ENCODE peak calls at places on chromosomes 7 and 10, in ten cellular contexts. U is CD8-positive, alpha-beta T cell; A is Caco-2; D is OCI-LY7; E is Calu3; P is fibroblast of pulmonary artery; S is astrocyte; Z is GM20000; R is mammary epithelial cell; L is lung. Q is an unnamed sample.

GRCh38 chr10:122286872-122287271 is 15.8 kb downstream of the BTBD16 start:
- DNase-seq in A (no peak), S (peak; percentile 76), U (no peak), R (no peak), L (no peak), Z (no peak), E (no peak), D (no peak), P (peak; percentile 53), Q (no peak)

GRCh38 chr7:44461387-44461786 is 29.1 kb downstream of the NUDCD3 start:
- DNase-seq in E (no peak), D (peak; percentile 49), A (no peak), L (no peak), R (peak; percentile 33), P (peak; percentile 73), S (peak; percentile 38), U (no peak), Z (no peak), Q (no peak)

GRCh38 chr10:46326971-46327370 is 40.2 kb downstream of the ANTXRL start:
- DNase-seq in P (no peak), U (no peak), Z (no peak), R (no peak), L (no peak), E (no peak), A (no peak), D (no peak), S (no peak), Q (no peak)

GRCh38 chr10:99976886-99977391 is 32.8 kb downstream of the DNMBP start:
- DNase-seq in A (peak; percentile 14), S (peak; percentile 99), U (no peak), Z (no peak), L (no peak), D (no peak), E (peak; percentile 4), R (peak; percentile 96), P (peak; percentile 96), Q (no peak)

GRCh38 chr7:55966851-55967250 is 2.5 kb downstream of the NIPSNAP2 start:
- DNase-seq in P (no peak), L (no peak), D (no peak), E (no peak), Z (no peak), R (peak; percentile 27), S (no peak), A (no peak), U (no peak), Q (no peak)

GRCh38 chr10:97898429-97898828 is 48.8 kb downstream of the GOLGA7B start:
- DNase-seq in D (no peak), U (no peak), S (no peak), P (peak; percentile 25), L (no peak), R (no peak), E (no peak), A (no peak), Z (no peak), Q (no peak)

GRCh38 chr7:67653856-67654442 is 657.3 kb downstream of the TYW1 start:
- DNase-seq in E (no peak), P (no peak), U (no peak), D (no peak), R (no peak), S (no peak), L (no peak), Z (no peak), A (no peak), Q (no peak)

GRCh38 chr10:110323503-110323902 is 18.8 kb upstream of the SMNDC1 start:
- DNase-seq in A (no peak), U (no peak), D (no peak), L (no peak), S (peak; percentile 92), E (no peak), Z (no peak), R (peak; percentile 88), P (peak; percentile 87), Q (no peak)

GRCh38 chr10:102629661-102630614 is 14.3 kb upstream of the TRIM8 start:
- DNase-seq in R (peak; percentile 71), D (no peak), L (no peak), P (peak; percentile 90), S (peak; percentile 92), U (no peak), Z (no peak), A (peak; percentile 86), E (peak; percentile 76), Q (no peak)

GRCh38 chr7:23422904-23423303 is 47.4 kb downstream of the IGF2BP3 start:
- DNase-seq in P (peak; percentile 43), S (no peak), A (no peak), R (no peak), Z (no peak), U (no peak), L (no peak), E (no peak), D (no peak), Q (no peak)

GRCh38 chr7:40866601-40867000 is 731.8 kb downstream of the SUGCT start:
- DNase-seq in Z (no peak), R (no peak), E (no peak), D (no peak), L (no peak), A (no peak), U (no peak), S (peak; percentile 32), P (peak; percentile 39), Q (no peak)
- TF ChIP-seq CTCF in Z (no peak), R (no peak), E (no peak), D (no peak), L (no peak), A (no peak), U (no peak), S (no peak), P (peak; percentile 24), Q (no peak)

GRCh38 chr7:151028131-151028947 is at the start of gene ABCB8:
- DNase-seq in E (peak; percentile 99), Z (peak; percentile 99), D (peak; percentile 99), S (peak; percentile 95), R (peak; percentile 99), P (peak; percentile 99), L (peak; percentile 99), A (peak; percentile 100), U (peak; percentile 93), Q (peak; percentile 97)

GRCh38 chr7:151025924-151026671 is 1.8 kb upstream of the ATG9B start:
- DNase-seq in R (peak; percentile 78), A (no peak), E (peak; percentile 28), L (no peak), U (no peak), P (no peak), D (no peak), Z (no peak), S (peak; percentile 26), Q (no peak)

GRCh38 chr7:151031011-151031410 is 2.8 kb downstream of the ABCB8 start:
- DNase-seq in D (no peak), U (no peak), P (no peak), E (no peak), Z (no peak), L (no peak), R (no peak), S (no peak), A (no peak), Q (no peak)

GRCh38 chr7:151032936-151033863 is 5.0 kb downstream of the ABCB8 start:
- DNase-seq in U (no peak), Z (no peak), A (peak; percentile 36), D (no peak), S (no peak), L (no peak), R (no peak), E (no peak), P (no peak), Q (no peak)

DNA sequence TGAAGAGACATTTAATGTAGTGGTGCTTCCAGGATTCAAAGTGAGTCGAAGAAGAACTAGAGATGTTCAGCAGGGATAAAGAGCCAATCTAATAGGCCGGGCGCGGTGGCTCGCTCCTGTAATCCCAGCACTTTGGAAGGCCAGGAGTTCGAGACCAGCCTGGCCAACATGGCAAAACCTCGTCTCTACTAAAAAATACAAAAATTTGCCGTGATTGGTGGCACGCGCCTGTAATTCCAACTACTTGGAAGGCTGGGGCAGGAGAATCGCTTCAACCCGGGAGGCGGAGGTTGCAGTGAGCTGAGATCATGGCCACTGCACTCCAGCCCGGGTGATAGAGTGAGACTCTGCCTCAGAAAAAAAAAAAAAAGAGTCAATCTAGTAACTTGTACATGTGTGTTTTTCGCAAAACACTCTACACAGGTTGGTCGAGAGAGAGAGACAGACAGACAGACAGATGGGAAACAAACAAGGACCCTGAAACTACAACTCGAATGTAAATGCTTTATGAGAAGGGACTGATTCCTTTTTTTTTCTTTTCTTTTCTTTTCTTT is 775 bp downstream of the ABCB8 start:
- DNase-seq in Z (no peak), E (no peak), P (no peak), D (no peak), S (no peak), U (no peak), A (no peak), R (no peak), L (no peak), Q (no peak)
- TF ChIP-seq CTCF in Z (no peak), E (no peak), P (no peak), D (no peak), S (no peak), U (no peak), A (peak; percentile 25), R (no peak), L (no peak), Q (no peak)

GRCh38 chr7:41886906-41887311 is 184.0 kb upstream of the INHBA start:
- DNase-seq in A (no peak), E (no peak), L (peak; percentile 43), S (peak; percentile 97), R (peak; percentile 37), P (peak; percentile 95), U (no peak), D (no peak), Z (no peak), Q (no peak)
- TF ChIP-seq CTCF in A (no peak), E (no peak), L (no peak), S (peak; percentile 36), R (no peak), P (peak; percentile 60), U (no peak), D (no peak), Z (no peak), Q (no peak)

GRCh38 chr10:83701799-83702198 is 437.5 kb upstream of the GHITM start:
- DNase-seq in R (no peak), A (no peak), L (no peak), P (no peak), D (no peak), E (no peak), S (no peak), Z (no peak), U (no peak), Q (no peak)

GRCh38 chr10:83706120-83706519 is 433.2 kb upstream of the GHITM start:
- DNase-seq in A (no peak), R (no peak), L (no peak), S (no peak), D (no peak), E (no peak), Z (no peak), P (no peak), U (no peak), Q (no peak)

DNA sequence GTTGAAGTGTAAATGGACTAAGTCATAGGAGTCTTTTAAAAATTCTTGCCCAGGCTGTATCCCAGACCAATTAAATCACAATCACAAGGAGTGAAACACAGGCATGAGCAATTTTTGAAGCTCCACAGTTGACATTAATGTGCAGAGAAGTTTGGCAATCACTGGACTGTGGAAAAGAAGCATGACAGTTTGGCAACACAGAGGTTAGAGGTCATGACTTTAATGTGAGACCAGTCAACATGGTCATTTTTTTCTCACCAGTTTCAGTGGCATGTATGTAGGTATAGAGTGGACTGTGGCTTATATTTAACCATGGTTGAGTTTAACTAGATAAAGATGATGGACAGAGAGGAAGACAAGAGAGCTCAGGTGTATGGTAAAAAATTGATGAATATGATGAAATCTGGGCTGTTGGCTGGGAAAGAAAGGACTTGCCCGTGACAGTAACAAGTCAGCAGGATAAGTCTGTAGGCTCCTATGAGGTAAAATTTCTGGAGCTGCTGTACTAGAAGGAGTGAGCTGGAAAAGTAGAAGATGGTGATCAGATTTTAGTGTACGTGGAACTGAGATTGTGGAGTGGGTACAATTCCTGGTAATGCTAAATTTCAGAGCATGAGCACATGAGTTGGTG is 432.2 kb upstream of the GHITM start:
- DNase-seq in L (no peak), P (no peak), Z (no peak), S (no peak), U (no peak), A (no peak), R (no peak), E (no peak), D (no peak), Q (no peak)
- TF ChIP-seq CTCF in L (no peak), P (no peak), Z (no peak), S (no peak), U (no peak), A (no peak), R (no peak), E (no peak), D (no peak), Q (no peak)

Q was measured in CD14-positive monocyte.